ENCODE peak calls at places on chromosomes 6 and 20, in eight cellular contexts. W is kidney, V is IMR-90, H is GM12865, R is pancreas, D is DND-41, Y is hepatocyte, L is AG10803. O is an unnamed sample.

GRCh38 chr6:84825461-84825860 is 61.1 kb upstream of the TBX18 start:
- DNase-seq in W (no peak), V (no peak), H (no peak), R (no peak), D (no peak), Y (peak; percentile 14), L (peak; percentile 23), O (peak; percentile 78)

GRCh38 chr20:35518975-35519374 is 10.5 kb downstream of the C20orf173 start:
- DNase-seq in W (no peak), V (no peak), H (no peak), R (no peak), D (no peak), Y (no peak), L (no peak), O (no peak)

GRCh38 chr6:161439093-161439492 is 165.2 kb upstream of the AGPAT4 start:
- DNase-seq in W (peak; percentile 85), V (peak; percentile 90), H (no peak), R (peak; percentile 54), D (no peak), Y (no peak), L (peak; percentile 93), O (peak; percentile 96)

GRCh38 chr6:422423-423061 is 31.0 kb downstream of the IRF4 start:
- DNase-seq in W (peak; percentile 76), V (peak; percentile 97), H (peak; percentile 76), R (peak; percentile 11), D (no peak), Y (peak; percentile 86), L (peak; percentile 76), O (peak; percentile 63)

GRCh38 chr20:36162272-36162966 is 7.9 kb downstream of the EPB41L1 start:
- DNase-seq in W (peak; percentile 59), V (peak; percentile 15), H (no peak), R (no peak), D (no peak), Y (no peak), L (peak; percentile 16), O (peak; percentile 25)

GRCh38 chr6:168217216-168217879 is 102.2 kb downstream of the DACT2 start:
- DNase-seq in W (peak; percentile 56), V (no peak), H (no peak), R (no peak), D (no peak), Y (no peak), L (no peak), O (no peak)

GRCh38 chr6:141486942-141487341 is 645.8 kb upstream of the GJE1 start:
- DNase-seq in W (no peak), V (no peak), H (no peak), R (no peak), D (no peak), Y (no peak), L (no peak), O (no peak)

GRCh38 chr6:48611332-48611731 is 500.3 kb upstream of the PTCHD4 start:
- DNase-seq in W (no peak), V (peak; percentile 46), H (no peak), R (no peak), D (no peak), Y (no peak), L (no peak), O (peak; percentile 41)

GRCh38 chr20:12241065-12241464 is 323.4 kb downstream of the BTBD3 start:
- DNase-seq in W (no peak), V (no peak), H (no peak), R (no peak), D (no peak), Y (no peak), L (no peak), O (no peak)

GRCh38 chr20:24734139-24734538 is 214.9 kb upstream of the CST7 start:
- DNase-seq in W (no peak), V (no peak), H (no peak), R (no peak), D (no peak), Y (peak; percentile 2), L (no peak), O (no peak)

DNA sequence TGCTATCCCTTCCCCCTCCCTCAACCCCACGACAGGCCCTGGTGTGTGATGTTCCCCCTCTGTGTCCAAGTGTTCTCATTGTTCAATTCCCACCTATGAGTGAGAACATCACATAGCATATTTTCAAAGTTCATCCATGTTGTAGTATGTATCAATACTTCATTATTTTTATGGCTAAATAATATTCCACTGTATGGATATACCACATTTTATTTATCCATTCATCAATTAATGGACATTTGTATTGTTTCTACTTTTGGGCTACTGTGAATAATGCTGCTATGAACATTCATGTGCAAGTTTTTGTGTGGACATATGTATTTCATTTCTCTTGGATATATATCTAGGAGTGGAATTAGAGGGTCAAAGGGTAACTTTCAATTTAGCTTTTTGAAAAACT is 58.7 kb upstream of the ARMC2 start:
- DNase-seq in W (no peak), V (no peak), H (no peak), R (no peak), D (no peak), Y (no peak), L (no peak), O (no peak)
- H3K4me3 ChIP-seq in W (no peak overlapping the region), V (no peak overlapping the region), H (no peak overlapping the region), R (no peak overlapping the region), D (no peak overlapping the region), Y (no peak overlapping the region), L (no peak overlapping the region), O (no peak overlapping the region)

GRCh38 chr6:113630365-113630737 is 226.8 kb upstream of the MARCKS start:
- DNase-seq in W (no peak), V (peak; percentile 88), H (peak; percentile 65), R (no peak), D (no peak), Y (no peak), L (peak; percentile 88), O (peak; percentile 88)

GRCh38 chr6:113633638-113634037 is 223.5 kb upstream of the MARCKS start:
- DNase-seq in W (no peak), V (no peak), H (no peak), R (no peak), D (no peak), Y (no peak), L (no peak), O (no peak)

GRCh38 chr6:113630738-113631535 is 226.2 kb upstream of the MARCKS start:
- DNase-seq in W (no peak), V (peak; percentile 86), H (peak; percentile 96), R (no peak), D (no peak), Y (peak; percentile 42), L (peak; percentile 73), O (peak; percentile 85)

GRCh38 chr6:113631616-113632015 is 225.5 kb upstream of the MARCKS start:
- DNase-seq in W (no peak), V (no peak), H (peak; percentile 52), R (no peak), D (no peak), Y (no peak), L (no peak), O (no peak)

DNA sequence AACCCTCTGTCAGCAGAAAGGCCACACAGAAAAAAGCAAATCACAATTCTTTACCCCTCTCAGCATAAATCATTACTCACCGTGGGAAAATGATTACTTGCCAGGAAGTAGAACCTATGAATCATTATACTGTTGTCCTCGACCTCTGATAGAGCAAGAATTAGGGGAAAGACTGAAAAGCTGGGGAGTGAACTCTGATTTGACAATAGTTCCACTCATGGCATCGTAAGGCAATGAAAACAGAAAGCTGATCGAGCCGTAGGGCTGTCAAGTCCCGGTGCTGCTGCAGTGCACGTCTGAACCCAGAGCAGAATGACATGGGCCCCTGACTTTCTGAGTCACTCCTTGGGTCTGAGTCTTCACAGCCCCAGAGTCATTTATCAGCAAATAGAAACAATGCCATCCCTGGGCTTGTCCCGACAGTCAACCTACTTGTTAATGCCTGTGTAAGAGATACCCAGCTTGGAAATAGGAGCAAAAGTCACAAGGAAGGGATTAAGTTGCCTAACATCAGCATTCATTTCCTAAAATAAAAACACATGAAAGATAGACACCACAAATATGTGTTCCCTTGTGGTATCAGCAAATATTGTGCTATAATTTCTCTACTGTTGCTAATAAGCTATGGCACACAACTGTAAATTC is 224.8 kb upstream of the MARCKS start:
- DNase-seq in W (no peak), V (peak; percentile 88), H (peak; percentile 94), R (peak; percentile 35), D (no peak), Y (peak; percentile 78), L (peak; percentile 94), O (peak; percentile 96)
- H3K4me3 ChIP-seq in W (peak overlapping the region; percentile 41), V (peak overlapping the region; percentile 32), H (peak overlapping the region; percentile 67), R (no peak overlapping the region), D (no peak overlapping the region), Y (no peak overlapping the region), L (peak overlapping the region; percentile 50), O (peak overlapping the region; percentile 47)

GRCh38 chr20:60136640-60137411 is 178.6 kb downstream of the CDH26 start:
- DNase-seq in W (no peak), V (no peak), H (no peak), R (no peak), D (no peak), Y (no peak), L (no peak), O (no peak)

GRCh38 chr20:60137657-60138245 is 179.5 kb downstream of the CDH26 start:
- DNase-seq in W (no peak), V (peak; percentile 24), H (peak; percentile 14), R (no peak), D (peak; percentile 42), Y (no peak), L (peak; percentile 12), O (peak; percentile 6)

GRCh38 chr20:60139663-60140446 is 181.6 kb downstream of the CDH26 start:
- DNase-seq in W (no peak), V (no peak), H (no peak), R (no peak), D (no peak), Y (no peak), L (no peak), O (peak; percentile 6)

GRCh38 chr20:60135276-60135675 is 177.1 kb downstream of the CDH26 start:
- DNase-seq in W (no peak), V (no peak), H (no peak), R (no peak), D (no peak), Y (no peak), L (no peak), O (no peak)

GRCh38 chr20:60138263-60139127 is 180.3 kb downstream of the CDH26 start:
- DNase-seq in W (peak; percentile 84), V (peak; percentile 48), H (no peak), R (no peak), D (no peak), Y (no peak), L (peak; percentile 26), O (peak; percentile 13)
- H3K4me3 ChIP-seq in W (peak overlapping the region; percentile 35), V (peak overlapping the region; percentile 62), H (no peak overlapping the region), R (peak overlapping the region; percentile 16), D (no peak overlapping the region), Y (no peak overlapping the region), L (peak overlapping the region; percentile 52), O (peak overlapping the region; percentile 25)

GRCh38 chr20:9323622-9324021 is 190.8 kb upstream of the LAMP5 start:
- DNase-seq in W (peak; percentile 36), V (no peak), H (peak; percentile 6), R (no peak), D (no peak), Y (peak; percentile 19), L (no peak), O (peak; percentile 14)

GRCh38 chr20:9319687-9320384 is 194.6 kb upstream of the LAMP5 start:
- DNase-seq in W (no peak), V (no peak), H (no peak), R (no peak), D (no peak), Y (no peak), L (no peak), O (no peak)
- H3K4me3 ChIP-seq in W (peak overlapping the region; percentile 15), V (no peak overlapping the region), H (no peak overlapping the region), R (no peak overlapping the region), D (no peak overlapping the region), Y (no peak overlapping the region), L (no peak overlapping the region), O (no peak overlapping the region)